ENCODE peak calls at places on chromosome 12, in eight cellular contexts. W, U, Q, O, E, K, Y and M are unnamed samples. For H3K4me1, the result is how much of the 10 kb centered on the place peaks cover.

GRCh38 chr12:101678081-101678480 is 19.4 kb upstream of the CHPT1 start:
- DNase-seq in W (no peak), U (no peak), Q (no peak), O (no peak), E (no peak), K (no peak), Y (no peak), M (no peak)

GRCh38 chr12:120216742-120217595 is 16.1 kb upstream of the RPLP0 start:
- DNase-seq in W (no peak), U (no peak), Q (no peak), O (no peak), E (no peak), K (no peak), Y (no peak), M (no peak)

GRCh38 chr12:50224026-50224692 is 57.0 kb upstream of the CERS5 start:
- DNase-seq in W (peak), U (no peak), Q (peak), O (no peak), E (no peak), K (peak), Y (peak), M (no peak)

GRCh38 chr12:132170094-132170636 is 25.9 kb downstream of the NOC4L start:
- DNase-seq in W (peak), U (no peak), Q (no peak), O (peak), E (no peak), K (no peak), Y (peak), M (no peak)

GRCh38 chr12:7748774-7749296 is 1.7 kb upstream of the CLEC4C start:
- DNase-seq in W (no peak), U (no peak), Q (no peak), O (no peak), E (no peak), K (no peak), Y (no peak), M (no peak)

GRCh38 chr12:132545955-132546354 is 56.0 kb downstream of the FBRSL1 start:
- DNase-seq in W (no peak), U (no peak), Q (no peak), O (no peak), E (no peak), K (no peak), Y (no peak), M (no peak)

GRCh38 chr12:33431648-33432047 is 8.0 kb downstream of the SYT10 start:
- DNase-seq in W (no peak), U (no peak), Q (no peak), O (no peak), E (no peak), K (no peak), Y (no peak), M (no peak)

GRCh38 chr12:98154850-98155249 is 360.5 kb upstream of the TMPO start:
- DNase-seq in W (no peak), U (peak), Q (peak), O (no peak), E (no peak), K (peak), Y (peak), M (peak)

GRCh38 chr12:57523706-57524614 is 1.3 kb downstream of the MBD6 start:
- DNase-seq in W (no peak), U (no peak), Q (no peak), O (no peak), E (no peak), K (no peak), Y (no peak), M (no peak)

GRCh38 chr12:96368233-96368632 is 32.0 kb downstream of the CDK17 start:
- DNase-seq in W (no peak), U (no peak), Q (no peak), O (no peak), E (no peak), K (no peak), Y (no peak), M (peak)

GRCh38 chr12:8681129-8681902 is 16.5 kb upstream of the RIMKLB start:
- DNase-seq in W (no peak), U (no peak), Q (peak), O (no peak), E (no peak), K (peak), Y (peak), M (peak)

DNA sequence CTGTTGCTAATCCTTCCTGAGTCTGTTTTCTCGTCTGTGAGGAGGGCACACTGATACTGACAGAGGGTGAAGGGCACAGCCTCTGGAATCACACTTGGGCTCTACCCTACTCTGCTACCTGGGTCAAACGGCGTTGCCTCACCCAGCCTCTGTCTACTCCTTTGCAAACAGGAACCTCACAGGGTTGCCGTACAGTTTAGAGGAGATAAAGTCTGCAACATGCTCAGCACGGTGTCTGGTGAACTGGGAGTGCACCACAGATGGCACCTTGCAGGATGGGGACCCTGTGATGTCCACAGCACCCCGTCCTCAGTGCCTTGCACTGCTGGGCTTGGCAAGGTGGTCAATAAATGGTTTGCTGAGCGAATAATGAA is 38.3 kb downstream of the TESC start:
- DNase-seq in W (no peak), U (no peak), Q (no peak), O (no peak), E (no peak), K (no peak), Y (no peak), M (no peak)
- H3K4me1 ChIP-seq in W (under half), U (under half), Q (under half), O (under half), E (under half), K (under half), Y (under half), M (half or more)

GRCh38 chr12:1835178-1836131 is 15.1 kb downstream of the LRTM2 start:
- DNase-seq in W (no peak), U (no peak), Q (no peak), O (peak), E (no peak), K (no peak), Y (no peak), M (no peak)
- H3K4me1 ChIP-seq in W (under half), U (under half), Q (under half), O (under half), E (under half), K (under half), Y (under half), M (under half)

DNA sequence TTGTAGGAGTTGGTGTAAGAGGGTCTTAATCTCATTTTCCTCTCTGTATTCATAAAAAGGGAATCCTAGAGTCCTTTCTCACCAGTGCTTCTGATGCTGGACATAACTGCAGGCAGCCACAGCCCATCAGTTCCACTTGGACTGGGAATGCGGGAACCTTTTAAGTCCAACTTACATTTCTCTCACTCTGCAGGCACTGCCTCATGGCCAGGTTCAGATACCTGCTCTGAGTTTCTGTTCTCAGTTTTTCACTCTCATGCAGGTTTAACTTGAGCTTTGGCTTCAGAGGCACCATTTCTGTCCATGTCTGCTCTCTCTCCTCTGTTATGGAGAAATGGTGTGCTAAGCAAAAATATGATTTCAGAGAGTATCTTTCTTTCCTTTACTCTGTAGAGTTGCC is 4.2 kb downstream of the ACVR1B start:
- DNase-seq in W (no peak), U (no peak), Q (no peak), O (no peak), E (no peak), K (no peak), Y (no peak), M (no peak)
- H3K4me1 ChIP-seq in W (under half), U (under half), Q (under half), O (half or more), E (under half), K (under half), Y (under half), M (under half)

DNA sequence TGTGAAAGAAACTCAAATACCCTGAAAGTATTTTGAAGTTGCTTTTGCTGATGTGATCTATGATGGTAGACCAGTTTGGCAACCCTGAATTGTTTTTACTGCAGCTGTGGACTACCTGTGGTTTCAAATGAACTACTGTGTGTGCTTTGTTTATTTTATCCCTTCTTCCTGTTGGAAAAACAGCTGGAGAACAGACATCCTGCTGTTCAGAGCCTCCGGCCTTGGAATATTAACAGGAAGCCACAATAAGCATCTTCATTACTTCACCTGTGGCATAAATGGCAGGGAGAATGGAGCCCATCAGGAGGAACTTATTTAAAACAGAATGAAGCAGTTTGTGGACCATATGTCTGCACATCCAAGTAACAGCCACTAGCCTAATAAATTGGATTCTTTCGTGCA is 104.8 kb downstream of the DUSP6 start:
- DNase-seq in W (no peak), U (no peak), Q (no peak), O (no peak), E (no peak), K (no peak), Y (no peak), M (no peak)
- H3K4me1 ChIP-seq in W (under half), U (under half), Q (under half), O (under half), E (under half), K (under half), Y (under half), M (under half)

GRCh38 chr12:52033506-52034258 is 17.6 kb upstream of the NR4A1 start:
- DNase-seq in W (no peak), U (no peak), Q (no peak), O (no peak), E (peak), K (no peak), Y (no peak), M (no peak)
- H3K4me1 ChIP-seq in W (under half), U (under half), Q (under half), O (half or more), E (under half), K (under half), Y (under half), M (half or more)

GRCh38 chr12:94430304-94430703 is 29.4 kb downstream of the CEP83 start:
- DNase-seq in W (no peak), U (no peak), Q (no peak), O (no peak), E (no peak), K (no peak), Y (no peak), M (no peak)
- H3K4me1 ChIP-seq in W (under half), U (under half), Q (under half), O (under half), E (under half), K (under half), Y (under half), M (under half)

GRCh38 chr12:47082963-47083621 is 3.3 kb upstream of the AMIGO2 start:
- DNase-seq in W (no peak), U (no peak), Q (no peak), O (no peak), E (no peak), K (peak), Y (peak), M (no peak)

GRCh38 chr12:47084172-47084571 is 4.4 kb upstream of the AMIGO2 start:
- DNase-seq in W (no peak), U (no peak), Q (no peak), O (no peak), E (no peak), K (no peak), Y (no peak), M (no peak)

GRCh38 chr12:47080725-47081502 is 1.2 kb upstream of the AMIGO2 start:
- DNase-seq in W (peak), U (no peak), Q (peak), O (peak), E (peak), K (peak), Y (peak), M (peak)

GRCh38 chr12:47079894-47080724 is at the start of gene AMIGO2:
- DNase-seq in W (peak), U (peak), Q (peak), O (peak), E (peak), K (peak), Y (peak), M (peak)

DNA sequence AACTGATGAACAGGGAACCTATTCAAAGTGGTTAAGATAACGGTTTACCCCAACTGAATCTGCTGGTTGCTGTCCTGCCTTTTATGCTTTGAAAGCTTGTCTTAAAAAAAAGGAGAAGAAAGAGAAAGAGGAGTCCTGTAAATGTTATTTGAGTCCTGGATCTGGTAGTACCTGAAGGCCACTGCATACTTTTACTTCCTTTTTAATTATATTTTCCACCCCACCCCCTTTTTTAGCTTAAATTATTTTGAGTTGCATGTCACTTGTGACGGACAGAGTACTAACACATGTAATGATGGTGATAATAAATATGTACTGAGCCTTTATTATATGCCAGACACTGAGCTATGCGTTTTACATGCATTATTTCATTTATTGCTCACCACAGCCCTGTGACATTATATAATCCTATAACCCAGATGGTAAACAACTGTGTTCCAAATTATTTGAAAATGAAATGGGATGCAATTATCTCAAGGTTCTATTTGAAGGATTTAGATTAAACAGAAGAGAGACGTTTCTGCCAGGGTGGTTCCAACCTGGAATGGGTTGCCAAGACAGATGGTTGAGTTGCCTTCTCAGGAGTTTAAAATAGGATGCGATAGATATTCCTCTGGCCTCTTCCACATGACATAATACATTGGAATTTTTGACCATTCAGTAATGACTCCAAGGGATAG is 2.7 kb upstream of the AMIGO2 start:
- DNase-seq in W (no peak), U (no peak), Q (no peak), O (no peak), E (no peak), K (peak), Y (no peak), M (no peak)
- H3K4me1 ChIP-seq in W (half or more), U (under half), Q (under half), O (under half), E (under half), K (half or more), Y (half or more), M (under half)